ENCODE peak calls at places on chromosomes 3 and 15, in six cellular contexts. T is activated CD4-positive, alpha-beta T cell treated with anti-CD3 and anti-CD28 coated beads for 36 hours; Y is activated T-helper 9 cell treated with anti-CD3 and anti-CD28 coated beads, Interleukin-2, amount 50 U/mL, for 16 hours; A is smooth muscle cell of the brain vasculature; M is activated naive CD8-positive, alpha-beta T cell treated with anti-CD3 and anti-CD28 coated beads, Interleukin-2, amount 50 U/mL, for 24 hours; P is stimulated activated CD4-positive, alpha-beta T cell treated with anti-CD3 and anti-CD28 coated beads, Interleukin-4, amount 100 ng/mL, for 24 hours. C is an unnamed sample.

GRCh38 chr3:194996746-194997145 is 274.2 kb downstream of the XXYLT1 start:
- DNase-seq in T (no peak), Y (no peak), A (no peak), M (no peak), P (no peak), C (no peak)

GRCh38 chr3:140022061-140022781 is 87.2 kb downstream of the CLSTN2 start:
- DNase-seq in T (no peak), Y (no peak), A (peak), M (no peak), P (no peak), C (no peak)

GRCh38 chr3:124778061-124778460 is 47.8 kb downstream of the UMPS start:
- DNase-seq in T (no peak), Y (no peak), A (no peak), M (no peak), P (no peak), C (peak)

GRCh38 chr3:124557433-124558232 is 172.6 kb upstream of the UMPS start:
- DNase-seq in T (no peak), Y (no peak), A (peak), M (no peak), P (no peak), C (peak)

GRCh38 chr3:183489455-183490210 is 61.2 kb upstream of the MCF2L2 start:
- DNase-seq in T (no peak), Y (no peak), A (no peak), M (no peak), P (no peak), C (no peak)

GRCh38 chr3:146339262-146339808 is 88.4 kb upstream of the PLSCR4 start:
- DNase-seq in T (no peak), Y (no peak), A (no peak), M (no peak), P (no peak), C (no peak)

GRCh38 chr15:73081321-73081958 is 29.2 kb downstream of the NEO1 start:
- DNase-seq in T (peak), Y (no peak), A (peak), M (no peak), P (peak), C (peak)

GRCh38 chr3:58581328-58582091 is 4.3 kb upstream of the FAM107A start:
- DNase-seq in T (no peak), Y (no peak), A (no peak), M (no peak), P (no peak), C (peak)

GRCh38 chr15:44132057-44132456 is 63.0 kb downstream of the FRMD5 start:
- DNase-seq in T (no peak), Y (no peak), A (no peak), M (no peak), P (no peak), C (no peak)

GRCh38 chr3:3038201-3038991 is 71.8 kb downstream of the IL5RA start:
- DNase-seq in T (no peak), Y (no peak), A (no peak), M (no peak), P (no peak), C (no peak)

GRCh38 chr3:197372076-197372661 is 73.8 kb upstream of the DLG1 start:
- DNase-seq in T (no peak), Y (no peak), A (no peak), M (no peak), P (no peak), C (peak)

GRCh38 chr3:144295619-144296018 is 324.0 kb downstream of the DIPK2A start:
- DNase-seq in T (no peak), Y (no peak), A (no peak), M (no peak), P (no peak), C (no peak)

GRCh38 chr15:63331456-63331855 is 50.2 kb downstream of the CA12 start:
- DNase-seq in T (peak), Y (no peak), A (no peak), M (no peak), P (no peak), C (no peak)

GRCh38 chr3:43858052-43858701 is 167.4 kb downstream of the ABHD5 start:
- DNase-seq in T (no peak), Y (no peak), A (no peak), M (no peak), P (no peak), C (no peak)

GRCh38 chr3:71444028-71444860 is 139.3 kb downstream of the FOXP1 start:
- DNase-seq in T (peak), Y (peak), A (no peak), M (peak), P (peak), C (no peak)

GRCh38 chr15:79896131-79896633 is 632 bp downstream of the MTHFS start:
- DNase-seq in T (no peak), Y (no peak), A (no peak), M (no peak), P (no peak), C (peak)

GRCh38 chr3:186209810-186210752 is 101.2 kb upstream of the ETV5 start:
- DNase-seq in T (peak), Y (no peak), A (peak), M (no peak), P (no peak), C (peak)

GRCh38 chr15:88776646-88777045 is 26.6 kb upstream of the ACAN start:
- DNase-seq in T (no peak), Y (no peak), A (no peak), M (no peak), P (no peak), C (no peak)

GRCh38 chr3:14822875-14823807 is 4.4 kb downstream of the FGD5 start:
- DNase-seq in T (no peak), Y (no peak), A (no peak), M (no peak), P (no peak), C (no peak)

GRCh38 chr3:18789734-18790133 is 358.6 kb upstream of the KCNH8 start:
- DNase-seq in T (peak), Y (no peak), A (no peak), M (no peak), P (no peak), C (no peak)

GRCh38 chr3:14885307-14885706 is 62.1 kb upstream of the NR2C2 start:
- DNase-seq in T (peak), Y (no peak), A (no peak), M (peak), P (peak), C (no peak)

GRCh38 chr15:74414081-74414580 is 19.6 kb downstream of the SEMA7A start:
- DNase-seq in T (no peak), Y (no peak), A (no peak), M (no peak), P (no peak), C (no peak)

GRCh38 chr3:61847784-61848462 is 286.6 kb downstream of the PTPRG start:
- DNase-seq in T (no peak), Y (no peak), A (no peak), M (no peak), P (no peak), C (no peak)